ENCODE peak calls at places on chromosome 5, in five cellular contexts. J is astrocyte of the spinal cord, E is right atrium auricular region, O is pancreas, W is endothelial cell. U is an unnamed sample.

GRCh38 chr5:88502179-88503064 is 233.8 kb upstream of the TMEM161B start:
- DNase-seq in O (no peak), E (no peak), W (no peak), J (peak), U (no peak)

GRCh38 chr5:33692983-33693382 is 198.8 kb downstream of the ADAMTS12 start:
- DNase-seq in J (no peak), O (no peak), W (no peak), E (no peak), U (no peak)

GRCh38 chr5:41978686-41979085 is 53.6 kb downstream of the FBXO4 start:
- DNase-seq in E (no peak), J (no peak), W (no peak), O (no peak), U (no peak)

GRCh38 chr5:36854402-36855140 is 22.0 kb upstream of the NIPBL start:
- DNase-seq in E (no peak), W (no peak), O (no peak), J (no peak), U (no peak)

GRCh38 chr5:4941957-4942830 is 197.9 kb upstream of the ADAMTS16 start:
- DNase-seq in J (no peak), W (peak), O (peak), E (no peak), U (peak)

GRCh38 chr5:54873696-54874095 is 111.7 kb downstream of the ESM1 start:
- DNase-seq in W (no peak), O (no peak), J (peak), E (no peak), U (no peak)

GRCh38 chr5:109992264-109992915 is 302.7 kb downstream of the MAN2A1 start:
- DNase-seq in J (no peak), E (no peak), W (no peak), O (no peak), U (no peak)

GRCh38 chr5:34576849-34577248 is 79.3 kb upstream of the RAI14 start:
- DNase-seq in E (no peak), J (peak), O (no peak), W (no peak), U (no peak)

GRCh38 chr5:34695275-34696032 is 39.3 kb downstream of the RAI14 start:
- DNase-seq in E (no peak), W (no peak), J (no peak), O (no peak), U (no peak)

GRCh38 chr5:122429545-122430327 is 117.7 kb downstream of the SNCAIP start:
- DNase-seq in O (no peak), E (no peak), J (no peak), W (no peak), U (no peak)

GRCh38 chr5:21931076-21931475 is 922.1 kb downstream of the CDH12 start:
- DNase-seq in O (no peak), W (no peak), E (no peak), J (no peak), U (no peak)

GRCh38 chr5:43312699-43313034 is 545 bp downstream of the HMGCS1 start:
- DNase-seq in E (no peak), W (no peak), O (no peak), J (no peak), U (no peak)

GRCh38 chr5:43313854-43314457 is 744 bp upstream of the HMGCS1 start:
- DNase-seq in J (no peak), E (no peak), W (no peak), O (no peak), U (peak)

GRCh38 chr5:43314724-43315123 is 1.5 kb upstream of the HMGCS1 start:
- DNase-seq in W (no peak), O (no peak), J (no peak), E (no peak), U (no peak)

GRCh38 chr5:43312076-43312620 is 1.1 kb downstream of the HMGCS1 start:
- DNase-seq in E (no peak), W (no peak), O (no peak), J (no peak), U (no peak)

GRCh38 chr5:43313035-43313853 is at the start of gene HMGCS1:
- DNase-seq in E (peak), J (peak), O (peak), W (peak), U (peak)
- TF ChIP-seq CTCF in E (peak), J (no peak), O (no peak), W (no peak), U (no peak)

DNA sequence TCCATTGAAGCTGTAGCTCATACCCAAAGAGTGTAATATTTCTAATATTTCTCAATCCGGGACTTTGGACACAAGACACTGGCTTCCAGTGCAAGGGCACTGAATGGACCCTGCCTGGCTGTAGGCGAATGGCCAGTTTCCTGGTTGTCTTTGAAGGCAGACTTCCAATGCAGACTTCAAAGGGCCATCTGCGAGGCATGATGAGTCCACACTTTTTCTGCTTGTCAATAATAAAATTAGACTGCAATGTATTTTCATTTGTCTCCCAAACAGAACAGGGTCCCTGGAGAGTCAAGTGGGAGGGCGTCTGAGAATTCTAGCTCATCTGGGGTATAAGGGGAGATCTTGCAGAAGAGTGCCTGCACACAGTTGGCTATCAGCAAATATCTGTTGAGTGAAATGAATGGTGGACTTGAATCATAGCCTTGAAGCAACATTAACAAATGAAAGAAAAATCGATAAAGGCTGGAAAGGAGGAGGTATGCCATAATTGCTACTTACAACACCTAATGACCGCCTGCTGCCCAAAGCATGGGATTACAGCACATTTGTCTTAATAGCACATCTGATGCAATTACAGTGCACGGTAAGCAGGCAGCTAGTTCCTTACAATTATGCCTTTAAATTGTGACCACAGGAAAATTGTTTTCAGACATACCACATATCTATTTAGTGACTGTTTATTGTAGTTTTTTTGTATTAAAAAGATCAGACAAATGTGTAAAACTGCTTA is 137.5 kb downstream of the ARHGEF28 start:
- DNase-seq in W (no peak), O (no peak), J (no peak), E (no peak), U (no peak)
- TF ChIP-seq CTCF in W (no peak), O (no peak), J (no peak), E (no peak), U (no peak)

GRCh38 chr5:165161204-165161603 is 1655.8 kb downstream of the MAT2B start:
- DNase-seq in E (no peak), W (peak), O (no peak), J (no peak), U (no peak)
- TF ChIP-seq CTCF in E (no peak), W (peak), O (no peak), J (peak), U (peak)

GRCh38 chr5:175728885-175729828 is 71.3 kb downstream of the HRH2 start:
- DNase-seq in O (no peak), E (no peak), W (peak), J (no peak), U (peak)
- TF ChIP-seq CTCF in O (no peak), E (no peak), W (no peak), J (no peak), U (no peak)